ENCODE peak calls at places on chromosomes 6 and 20, in five cellular contexts. R, G, T, O and N are unnamed samples.

GRCh38 chr6:142478117-142478516 is 176.3 kb downstream of the ADGRG6 start:
- DNase-seq in G (no peak), O (no peak), R (peak), T (no peak), N (peak)

GRCh38 chr6:132919476-132919875 is 105.1 kb downstream of the RPS12 start:
- DNase-seq in G (no peak), R (no peak), T (no peak), O (peak), N (peak)

GRCh38 chr6:166379103-166379586 is 3.6 kb downstream of the MPC1 start:
- DNase-seq in T (no peak), R (no peak), G (no peak), O (no peak), N (no peak)

GRCh38 chr6:154763650-154764049 is 30.4 kb downstream of the SCAF8 start:
- DNase-seq in R (no peak), O (no peak), T (no peak), G (no peak), N (peak)

GRCh38 chr6:26240157-26240980 is 124.6 kb upstream of the BTN3A2 start:
- DNase-seq in G (no peak), T (peak), R (peak), O (peak), N (peak)

GRCh38 chr20:6829510-6830116 is 62.1 kb downstream of the BMP2 start:
- DNase-seq in O (no peak), G (no peak), T (no peak), R (no peak), N (no peak)

GRCh38 chr20:22379472-22379871 is 204.9 kb downstream of the FOXA2 start:
- DNase-seq in G (no peak), T (no peak), O (no peak), R (no peak), N (no peak)

GRCh38 chr6:127966616-127967015 is 65.8 kb upstream of the THEMIS start:
- DNase-seq in O (no peak), G (no peak), T (no peak), R (no peak), N (peak)

GRCh38 chr6:40299666-40300065 is 287.5 kb downstream of the LRFN2 start:
- DNase-seq in R (no peak), O (no peak), G (no peak), T (no peak), N (no peak)

GRCh38 chr6:95543798-95544197 is 33.5 kb upstream of the MANEA start:
- DNase-seq in T (no peak), R (no peak), G (no peak), O (no peak), N (no peak)

GRCh38 chr20:33026072-33026778 is 5.2 kb upstream of the BPIFB6 start:
- DNase-seq in T (no peak), O (no peak), G (no peak), R (no peak), N (no peak)

GRCh38 chr20:24681634-24682495 is 212.4 kb downstream of the SYNDIG1 start:
- DNase-seq in O (no peak), R (no peak), T (no peak), G (no peak), N (no peak)

GRCh38 chr20:62252342-62252966 is 14.1 kb downstream of the OSBPL2 start:
- DNase-seq in O (no peak), R (no peak), G (no peak), T (no peak), N (peak)

GRCh38 chr6:67606905-67607828 is 1027.9 kb upstream of the ADGRB3 start:
- DNase-seq in G (no peak), R (no peak), T (no peak), O (no peak), N (no peak)

GRCh38 chr6:136114661-136115060 is 135.4 kb downstream of the MTFR2 start:
- DNase-seq in T (no peak), O (no peak), G (no peak), R (no peak), N (no peak)

GRCh38 chr6:103284835-103285234 is 1574.9 kb downstream of the HACE1 start:
- DNase-seq in O (no peak), R (no peak), T (no peak), G (no peak), N (no peak)

GRCh38 chr6:122652431-122652830 is 42.2 kb downstream of the PKIB start:
- DNase-seq in T (no peak), O (peak), R (no peak), G (no peak), N (peak)

GRCh38 chr6:36504982-36505381 is 42.3 kb downstream of the STK38 start:
- DNase-seq in G (no peak), O (no peak), T (no peak), R (no peak), N (no peak)

GRCh38 chr6:144179817-144180216 is 29.5 kb downstream of the STX11 start:
- DNase-seq in R (no peak), O (no peak), T (no peak), G (no peak), N (no peak)

GRCh38 chr6:49553353-49553752 is 2.9 kb downstream of the C6orf141 start:
- DNase-seq in T (no peak), R (no peak), O (peak), G (no peak), N (no peak)

GRCh38 chr6:72639920-72640621 is 18.2 kb downstream of the KCNQ5 start:
- DNase-seq in R (no peak), G (no peak), T (no peak), O (no peak), N (no peak)

GRCh38 chr20:32779500-32780215 is 17.5 kb downstream of the DNMT3B start:
- DNase-seq in G (peak), R (peak), O (no peak), T (peak), N (no peak)

GRCh38 chr20:64053841-64054661 is 4.6 kb upstream of the SOX18 start:
- DNase-seq in T (no peak), R (peak), O (no peak), G (no peak), N (peak)

GRCh38 chr6:168075216-168075615 is 3.8 kb downstream of the FRMD1 start:
- DNase-seq in T (no peak), G (no peak), O (no peak), R (no peak), N (no peak)

GRCh38 chr6:35973670-35974222 is 50.7 kb downstream of the SLC26A8 start:
- DNase-seq in G (no peak), O (peak), T (no peak), R (no peak), N (peak)

GRCh38 chr20:5297280-5298004 is 19.3 kb downstream of the PROKR2 start:
- DNase-seq in R (no peak), T (no peak), G (no peak), O (no peak), N (no peak)

GRCh38 chr6:49524541-49524940 is 24.8 kb downstream of the GLYATL3 start:
- DNase-seq in G (no peak), R (no peak), O (no peak), T (no peak), N (no peak)

GRCh38 chr20:51409192-51409875 is 133.2 kb downstream of the NFATC2 start:
- DNase-seq in O (no peak), G (no peak), T (no peak), R (no peak), N (no peak)

GRCh38 chr6:97462031-97462430 is 179.0 kb upstream of the MMS22L start:
- DNase-seq in T (no peak), G (no peak), R (no peak), O (no peak), N (no peak)

GRCh38 chr6:89745728-89746127 is 73.9 kb downstream of the MDN1 start:
- DNase-seq in R (no peak), O (no peak), G (no peak), T (no peak), N (no peak)

GRCh38 chr20:48932375-48932941 is 10.9 kb downstream of the ARFGEF2 start:
- DNase-seq in T (no peak), R (no peak), O (no peak), G (no peak), N (peak)

GRCh38 chr6:125923371-125923877 is 33.1 kb upstream of the HINT3 start:
- DNase-seq in G (no peak), R (no peak), O (no peak), T (no peak), N (peak)

GRCh38 chr6:87820343-87820984 is 118.4 kb upstream of the AKIRIN2 start:
- DNase-seq in T (no peak), O (no peak), R (no peak), G (no peak), N (no peak)

GRCh38 chr6:158313989-158314388 is 1.7 kb downstream of the TULP4 start:
- DNase-seq in G (no peak), T (no peak), R (no peak), O (no peak), N (no peak)

GRCh38 chr20:53427951-53428350 is 165.7 kb downstream of the ZNF217 start:
- DNase-seq in G (no peak), R (no peak), T (no peak), O (no peak), N (no peak)

GRCh38 chr6:91860951-91861350 is 1274.1 kb upstream of the MAP3K7 start:
- DNase-seq in O (no peak), R (no peak), T (no peak), G (no peak), N (peak)

GRCh38 chr20:62555642-62556420 is 80.0 kb upstream of the GATA5 start:
- DNase-seq in G (no peak), R (no peak), O (no peak), T (no peak), N (no peak)

GRCh38 chr6:149489967-149490366 is 5.2 kb upstream of the ZC3H12D start:
- DNase-seq in T (no peak), G (no peak), O (no peak), R (no peak), N (no peak)
- H2BK12ac ChIP-seq in T (no peak), G (no peak), O (no peak), R (no peak), N (no peak)

GRCh38 chr6:29632789-29633531 is at the start of gene GABBR1:
- DNase-seq in G (peak), R (peak), T (peak), O (no peak), N (peak)

GRCh38 chr6:29629571-29629970 is 3.4 kb downstream of the GABBR1 start:
- DNase-seq in R (no peak), O (no peak), T (no peak), G (no peak), N (no peak)

GRCh38 chr6:29633532-29633901 is 534 bp upstream of the GABBR1 start:
- DNase-seq in T (no peak), O (no peak), R (no peak), G (no peak), N (no peak)

GRCh38 chr6:29631209-29631810 is 1.7 kb downstream of the GABBR1 start:
- DNase-seq in R (peak), T (peak), O (no peak), G (no peak), N (peak)

DNA sequence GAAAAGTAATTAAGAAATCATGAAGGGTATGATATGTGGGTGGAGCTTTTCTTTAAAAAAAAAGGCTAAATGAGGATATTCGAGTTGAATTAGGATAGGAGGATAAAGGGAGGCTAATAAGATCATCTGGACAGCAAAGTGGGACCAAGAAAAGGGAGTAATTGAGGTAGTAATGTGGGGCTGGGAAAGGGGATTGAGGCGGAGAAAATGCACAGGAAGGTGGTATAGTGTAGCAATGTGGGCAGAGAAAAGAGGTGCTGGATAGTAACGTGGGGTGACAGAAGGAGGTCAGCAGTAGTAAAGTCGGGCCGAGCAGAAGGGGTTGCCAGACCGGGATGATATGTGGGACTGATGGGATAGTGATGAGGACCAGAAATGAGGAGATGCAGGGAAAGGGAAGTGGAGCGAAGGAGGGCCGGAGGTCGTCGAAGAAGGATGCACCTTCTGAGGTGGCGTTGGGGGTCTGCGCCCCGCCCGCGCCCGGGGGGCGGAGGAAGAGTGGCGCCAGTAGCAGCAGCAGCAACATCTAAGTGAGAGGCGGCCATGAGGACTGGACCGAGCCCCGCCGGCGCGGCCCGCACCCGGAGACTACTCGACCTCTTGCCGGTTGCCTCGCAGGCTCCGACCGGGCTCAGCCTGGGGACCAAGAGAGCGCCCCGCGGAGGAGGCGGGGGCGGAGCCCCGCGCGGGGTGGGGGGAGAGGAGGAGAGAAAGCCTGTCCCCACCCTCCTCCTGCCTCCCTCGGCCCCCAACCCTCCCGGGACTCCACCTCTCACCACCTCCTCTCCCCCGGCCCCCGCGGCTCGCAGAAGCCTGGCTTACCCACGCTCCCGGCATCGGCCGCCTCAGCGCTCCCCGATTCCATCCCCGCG is 887 bp downstream of the GABBR1 start:
- DNase-seq in O (no peak), R (peak), T (peak), G (no peak), N (peak)
- H2BK12ac ChIP-seq in O (no peak), R (no peak), T (no peak), G (no peak), N (peak)

DNA sequence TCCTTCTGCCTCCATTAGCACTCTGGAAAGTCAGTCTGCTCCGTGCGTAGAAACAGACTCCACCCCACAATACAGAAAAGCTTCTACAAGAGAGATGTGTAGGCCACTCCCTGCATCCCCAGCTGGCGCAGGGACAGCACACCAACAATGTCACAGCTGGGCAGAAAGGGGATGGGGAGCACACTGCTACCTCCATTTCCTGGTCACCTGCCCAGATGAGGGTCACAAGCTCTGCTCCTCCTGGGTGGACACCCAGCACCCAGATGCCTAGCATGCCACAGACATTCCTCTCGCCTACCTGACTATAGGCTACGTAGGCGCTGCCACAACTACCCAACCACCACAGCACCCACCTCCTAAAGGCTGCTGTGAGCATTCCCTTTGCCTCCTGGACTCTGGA is 12.2 kb downstream of the BEND3 start:
- DNase-seq in O (no peak), R (peak), G (no peak), T (no peak), N (no peak)
- H2BK12ac ChIP-seq in O (no peak), R (no peak), G (no peak), T (peak), N (no peak)

GRCh38 chr20:10286356-10286755 is 67.7 kb downstream of the SNAP25 start:
- DNase-seq in G (no peak), O (no peak), R (peak), T (no peak), N (no peak)

GRCh38 chr20:10291564-10292240 is 73.1 kb downstream of the SNAP25 start:
- DNase-seq in O (no peak), G (no peak), R (no peak), T (no peak), N (no peak)

GRCh38 chr20:10282930-10283556 is 64.4 kb downstream of the SNAP25 start:
- DNase-seq in O (peak), G (no peak), R (no peak), T (no peak), N (peak)

GRCh38 chr20:10288954-10289646 is 70.5 kb downstream of the SNAP25 start:
- DNase-seq in T (no peak), G (no peak), R (no peak), O (no peak), N (no peak)

DNA sequence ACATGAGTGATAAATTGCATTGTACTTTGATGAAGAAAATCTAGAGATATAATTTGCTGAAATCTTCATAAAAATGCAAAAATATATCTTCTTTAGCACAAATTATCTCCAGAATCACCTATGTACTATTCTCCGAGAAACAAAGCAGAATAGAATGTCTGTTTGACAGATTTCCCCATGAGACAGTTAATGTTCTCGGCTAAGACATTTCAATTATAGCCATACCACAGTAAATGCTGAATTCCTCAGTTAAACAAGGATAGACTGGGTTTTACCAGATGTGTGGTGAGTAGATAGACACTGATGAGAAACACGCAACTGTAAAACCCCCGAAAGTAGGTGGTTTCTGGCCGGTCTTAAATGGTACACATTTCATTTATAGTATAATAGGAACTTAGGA is 69.8 kb downstream of the SNAP25 start:
- DNase-seq in T (no peak), O (no peak), G (no peak), R (no peak), N (no peak)
- H2BK12ac ChIP-seq in T (no peak), O (no peak), G (no peak), R (no peak), N (no peak)

GRCh38 chr6:21149460-21149859 is 444.1 kb upstream of the SOX4 start:
- DNase-seq in O (peak), G (no peak), R (no peak), T (no peak), N (peak)
- H2BK12ac ChIP-seq in O (no peak), G (no peak), R (no peak), T (no peak), N (no peak)

GRCh38 chr6:3841066-3841454 is 8.1 kb upstream of the FAM50B start:
- DNase-seq in G (no peak), T (no peak), O (peak), R (no peak), N (peak)

GRCh38 chr6:3841711-3842565 is 7.2 kb upstream of the FAM50B start:
- DNase-seq in T (no peak), G (no peak), R (no peak), O (peak), N (peak)

GRCh38 chr6:3847521-3847920 is 1.7 kb upstream of the FAM50B start:
- DNase-seq in R (no peak), O (no peak), T (no peak), G (no peak), N (peak)

GRCh38 chr6:3843379-3844096 is 5.6 kb upstream of the FAM50B start:
- DNase-seq in T (no peak), R (no peak), G (no peak), O (no peak), N (no peak)

DNA sequence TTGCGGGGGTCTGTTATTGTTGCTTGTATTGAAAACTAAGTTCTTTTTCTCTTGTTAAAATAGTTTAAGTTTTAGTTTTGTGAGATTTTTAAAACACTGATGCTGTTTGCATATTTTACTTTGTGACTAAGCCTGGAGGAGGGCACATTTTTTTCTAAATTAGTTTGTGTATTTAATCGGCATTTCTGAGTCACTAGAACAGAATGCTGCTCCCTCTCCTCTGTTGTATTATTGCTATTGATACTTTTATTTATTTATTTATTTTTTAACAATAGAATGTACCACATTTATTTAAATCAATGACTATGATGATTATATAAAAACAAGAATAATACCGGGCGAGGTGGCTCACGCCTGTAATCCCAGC is 5.1 kb upstream of the FAM50B start:
- DNase-seq in R (no peak), O (no peak), T (no peak), G (no peak), N (peak)
- H2BK12ac ChIP-seq in R (no peak), O (no peak), T (no peak), G (no peak), N (no peak)